ENCODE peak calls at places on chromosomes 2 and 18, in four cellular contexts. M is cardiac fibroblast; T is activated CD8-positive, alpha-beta T cell treated with anti-CD3 and anti-CD28 coated beads, Interleukin-2, amount 10 ng/mL, durations not matched to agents 7 days and 5 days; C is GM06990. Y is an unnamed sample.

GRCh38 chr18:23882616-23883276 is 131.8 kb upstream of the TTC39C start:
- DNase-seq in T (no peak), C (no peak), M (no peak), Y (no peak)

GRCh38 chr18:48663931-48664847 is 125.4 kb downstream of the CTIF start:
- DNase-seq in M (peak), T (peak), C (peak), Y (peak)

GRCh38 chr2:130853391-130853790 is 16.7 kb downstream of the ARHGEF4 start:
- DNase-seq in C (no peak), T (no peak), M (no peak), Y (no peak)

GRCh38 chr2:53018830-53019425 is 748.7 kb upstream of the CHAC2 start:
- DNase-seq in M (peak), T (no peak), C (no peak), Y (no peak)

GRCh38 chr18:79512461-79513380 is 117.0 kb downstream of the NFATC1 start:
- DNase-seq in C (no peak), M (no peak), T (no peak), Y (no peak)

GRCh38 chr2:104872866-104873688 is 19.2 kb downstream of the POU3F3 start:
- DNase-seq in C (no peak), T (peak), M (peak), Y (peak)

GRCh38 chr2:68837164-68837860 is 33.9 kb downstream of the BMP10 start:
- DNase-seq in M (peak), C (peak), T (peak), Y (no peak)

GRCh38 chr2:18912225-18912888 is 323.0 kb upstream of the NT5C1B start:
- DNase-seq in T (no peak), C (no peak), M (no peak), Y (no peak)

GRCh38 chr2:16349811-16350210 is 315.8 kb downstream of the CYRIA start:
- DNase-seq in C (no peak), M (no peak), T (no peak), Y (no peak)

GRCh38 chr2:11669454-11670291 is at the start of gene NTSR2:
- DNase-seq in T (peak), C (no peak), M (peak), Y (peak)

GRCh38 chr2:151363709-151364108 is 6.3 kb downstream of the TNFAIP6 start:
- DNase-seq in C (peak), T (no peak), M (peak), Y (peak)

GRCh38 chr18:48540329-48541025 is 1.6 kb downstream of the CTIF start:
- DNase-seq in C (peak), M (peak), T (peak), Y (peak)

GRCh38 chr2:46715541-46715940 is 200.1 kb downstream of the MCFD2 start:
- DNase-seq in M (no peak), T (no peak), C (no peak), Y (no peak)

GRCh38 chr2:240705204-240705781 is 13.6 kb downstream of the AQP12A start:
- DNase-seq in M (no peak), C (no peak), T (peak), Y (no peak)

GRCh38 chr2:202721621-202722020 is 86.9 kb downstream of the FAM117B start:
- DNase-seq in T (no peak), C (no peak), M (peak), Y (no peak)

GRCh38 chr2:181585732-181586131 is 71.2 kb downstream of the CERKL start:
- DNase-seq in M (no peak), C (no peak), T (no peak), Y (no peak)

GRCh38 chr18:53991202-53991601 is 233.3 kb downstream of the MBD2 start:
- DNase-seq in C (no peak), M (peak), T (no peak), Y (no peak)

GRCh38 chr2:102030855-102031527 is 39.2 kb downstream of the IL1R2 start:
- DNase-seq in C (no peak), T (no peak), M (no peak), Y (no peak)

GRCh38 chr2:32701806-32702205 is 74.0 kb downstream of the TTC27 start:
- DNase-seq in M (no peak), C (no peak), T (no peak), Y (no peak)

GRCh38 chr18:43805646-43806194 is 528.4 kb upstream of the SYT4 start:
- DNase-seq in C (no peak), M (peak), T (no peak), Y (no peak)

GRCh38 chr18:42401131-42401673 is 446.2 kb downstream of the PIK3C3 start:
- DNase-seq in T (no peak), M (no peak), C (no peak), Y (no peak)

GRCh38 chr2:172083725-172084483 is 1.4 kb upstream of the DLX1 start:
- DNase-seq in M (no peak), C (no peak), T (no peak), Y (no peak)

GRCh38 chr2:64063924-64064331 is 44.7 kb upstream of the VPS54 start:
- DNase-seq in M (peak), C (no peak), T (no peak), Y (peak)

GRCh38 chr18:43049021-43049420 is 66.5 kb downstream of the RIT2 start:
- DNase-seq in M (peak), C (no peak), T (no peak), Y (peak)

GRCh38 chr18:75727479-75727878 is 300.0 kb upstream of the SMIM21 start:
- DNase-seq in C (no peak), M (peak), T (peak), Y (no peak)

GRCh38 chr2:155145758-155146229 is 447.3 kb downstream of the KCNJ3 start:
- DNase-seq in C (peak), T (no peak), M (no peak), Y (no peak)

GRCh38 chr2:177239934-177240600 is 24.5 kb downstream of the NFE2L2 start:
- DNase-seq in M (peak), T (peak), C (no peak), Y (peak)

GRCh38 chr2:38866773-38867443 is 8.8 kb downstream of the DHX57 start:
- DNase-seq in C (no peak), T (no peak), M (no peak), Y (no peak)

GRCh38 chr18:48201337-48201705 is 207.9 kb downstream of the ZBTB7C start:
- DNase-seq in M (no peak), C (no peak), T (no peak), Y (no peak)

GRCh38 chr2:86541282-86541681 is 22.0 kb downstream of the CHMP3 start:
- DNase-seq in T (no peak), C (no peak), M (peak), Y (no peak)

GRCh38 chr2:197873293-197873701 is 68.9 kb downstream of the PLCL1 start:
- DNase-seq in C (no peak), M (peak), T (no peak), Y (peak)

GRCh38 chr2:226860087-226860486 is 24.2 kb downstream of the RHBDD1 start:
- DNase-seq in M (no peak), T (no peak), C (no peak), Y (no peak)

GRCh38 chr2:30826916-30827315 is 19.7 kb upstream of the CAPN13 start:
- DNase-seq in T (no peak), M (no peak), C (no peak), Y (no peak)

GRCh38 chr2:16102287-16102975 is 162.1 kb downstream of the MYCN start:
- DNase-seq in M (no peak), C (no peak), T (no peak), Y (no peak)

GRCh38 chr2:124079045-124079444 is 54.0 kb downstream of the CNTNAP5 start:
- DNase-seq in T (no peak), M (no peak), C (no peak), Y (no peak)

GRCh38 chr2:100381240-100381639 is 36.2 kb downstream of the CHST10 start:
- DNase-seq in C (peak), T (peak), M (peak), Y (peak)